ENCODE peak calls at places on chromosomes 3 and 15, in seven cellular contexts. M, E, Q, B, J, X and F are unnamed samples. For H3K4me1, the result is how much of the 10 kb centered on the place peaks cover.

GRCh38 chr3:21484323-21485154 is 266.5 kb downstream of the ZNF385D start:
- DNase-seq in M (peak), E (no peak), Q (peak), B (peak), J (peak), X (peak), F (peak)

GRCh38 chr3:78462021-78462420 is 1305.8 kb downstream of the ROBO1 start:
- DNase-seq in M (no peak), E (no peak), Q (no peak), B (no peak), J (no peak), X (no peak), F (no peak)

GRCh38 chr15:87949934-87950298 is 306.6 kb downstream of the NTRK3 start:
- DNase-seq in M (no peak), E (no peak), Q (no peak), B (no peak), J (no peak), X (no peak), F (no peak)

GRCh38 chr15:43218908-43219706 is 1.7 kb downstream of the EPB42 start:
- DNase-seq in M (no peak), E (no peak), Q (no peak), B (peak), J (no peak), X (no peak), F (peak)

GRCh38 chr3:51929420-51930003 is 12.2 kb downstream of the RRP9 start:
- DNase-seq in M (no peak), E (no peak), Q (no peak), B (peak), J (no peak), X (no peak), F (no peak)

GRCh38 chr15:94164202-94164807 is 67.1 kb upstream of the MCTP2 start:
- DNase-seq in M (no peak), E (peak), Q (no peak), B (peak), J (peak), X (peak), F (peak)

GRCh38 chr15:79881254-79881653 is 15.6 kb downstream of the MTHFS start:
- DNase-seq in M (no peak), E (no peak), Q (no peak), B (peak), J (no peak), X (no peak), F (no peak)

GRCh38 chr3:98550833-98551232 is 19.1 kb downstream of the GPR15 start:
- DNase-seq in M (no peak), E (no peak), Q (no peak), B (no peak), J (no peak), X (no peak), F (no peak)

GRCh38 chr15:45091161-45091560 is 22.8 kb downstream of the DUOX2 start:
- DNase-seq in M (no peak), E (no peak), Q (no peak), B (peak), J (peak), X (no peak), F (no peak)

GRCh38 chr3:108106031-108106430 is 15.2 kb upstream of the CD47 start:
- DNase-seq in M (no peak), E (no peak), Q (no peak), B (no peak), J (no peak), X (no peak), F (no peak)

GRCh38 chr3:171829841-171830559 is 13.1 kb upstream of the TMEM212 start:
- DNase-seq in M (peak), E (no peak), Q (no peak), B (peak), J (peak), X (no peak), F (peak)

GRCh38 chr3:52238193-52238760 is 681 bp downstream of the TWF2 start:
- DNase-seq in M (no peak), E (no peak), Q (no peak), B (no peak), J (peak), X (no peak), F (no peak)

GRCh38 chr3:16884748-16885587 is at the start of gene PLCL2:
- DNase-seq in M (no peak), E (no peak), Q (no peak), B (peak), J (no peak), X (no peak), F (peak)

GRCh38 chr15:69666921-69667811 is 214.5 kb downstream of the RPLP1 start:
- DNase-seq in M (no peak), E (no peak), Q (peak), B (no peak), J (no peak), X (no peak), F (no peak)

GRCh38 chr3:13655074-13655913 is 106.4 kb downstream of the FBLN2 start:
- DNase-seq in M (no peak), E (no peak), Q (no peak), B (peak), J (no peak), X (no peak), F (peak)

GRCh38 chr3:184003187-184003967 is 14.3 kb downstream of the ABCC5 start:
- DNase-seq in M (no peak), E (no peak), Q (no peak), B (no peak), J (no peak), X (no peak), F (no peak)

DNA sequence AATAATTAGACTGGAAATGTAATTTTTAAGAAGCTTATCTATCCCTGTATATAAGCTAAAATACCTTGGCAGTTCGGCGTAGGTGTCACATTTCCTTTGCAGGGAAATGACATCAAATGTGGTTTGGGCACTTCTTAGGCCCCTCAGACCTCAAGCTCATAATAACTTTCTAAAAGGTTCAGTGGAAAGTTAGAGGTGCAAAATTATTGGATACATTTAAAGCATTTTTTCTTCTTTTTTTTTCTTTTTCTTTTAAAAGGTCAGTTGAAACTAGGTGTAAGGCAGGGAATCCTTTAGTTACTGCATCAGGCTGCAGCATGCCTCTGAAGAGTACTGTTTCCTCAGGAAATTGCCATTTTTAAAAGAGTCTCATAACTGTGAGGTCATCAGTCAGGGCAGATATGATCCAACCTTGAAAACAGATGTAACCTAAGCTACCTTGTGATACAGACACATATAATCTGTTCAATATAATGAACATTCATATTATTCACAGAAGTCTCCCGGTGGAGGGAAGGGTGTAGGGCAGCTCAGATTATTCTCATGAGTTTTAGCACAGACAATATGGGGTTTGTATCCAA is 4.8 kb downstream of the SACM1L start:
- DNase-seq in M (no peak), E (no peak), Q (no peak), B (no peak), J (no peak), X (no peak), F (peak)
- TF ChIP-seq SIN3A in M (no peak), E (no peak), Q (no peak), B (no peak), J (no peak), X (no peak), F (no peak)

GRCh38 chr3:55623786-55624185 is 136.7 kb upstream of the WNT5A start:
- DNase-seq in M (no peak), E (no peak), Q (no peak), B (no peak), J (no peak), X (no peak), F (no peak)

GRCh38 chr3:55626284-55626675 is 139.2 kb upstream of the WNT5A start:
- DNase-seq in M (no peak), E (no peak), Q (no peak), B (no peak), J (no peak), X (no peak), F (no peak)

GRCh38 chr3:55622733-55623132 is 135.6 kb upstream of the WNT5A start:
- DNase-seq in M (no peak), E (no peak), Q (no peak), B (no peak), J (no peak), X (no peak), F (no peak)

GRCh38 chr3:55622116-55622515 is 135.0 kb upstream of the WNT5A start:
- DNase-seq in M (no peak), E (no peak), Q (no peak), B (no peak), J (no peak), X (no peak), F (no peak)

GRCh38 chr3:55624238-55624637 is 137.1 kb upstream of the WNT5A start:
- DNase-seq in M (no peak), E (no peak), Q (peak), B (no peak), J (no peak), X (no peak), F (no peak)
- TF ChIP-seq CTCF in M (no peak), E (no peak), Q (peak), B (no peak), J (no peak), X (no peak), F (no peak)

DNA sequence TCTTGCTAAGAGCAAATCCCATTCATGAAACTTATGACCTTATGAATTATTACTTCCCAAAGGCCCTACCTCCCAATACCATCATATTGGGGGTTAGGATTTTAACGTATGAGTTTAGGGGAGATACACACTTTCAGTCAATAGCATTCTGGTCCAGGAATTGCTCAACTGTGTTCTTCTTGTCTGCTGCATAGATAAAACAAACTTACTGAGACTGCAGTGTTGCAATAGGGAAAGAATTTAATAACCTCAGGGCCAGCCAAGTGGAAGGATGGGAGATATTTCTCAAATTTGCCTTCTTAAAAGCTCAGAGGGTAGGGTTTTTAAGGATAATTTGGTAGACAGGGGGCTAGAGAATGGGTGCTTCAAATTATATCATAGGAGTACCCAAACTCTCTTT is 625.8 kb downstream of the OTOL1 start:
- DNase-seq in M (no peak), E (no peak), Q (no peak), B (no peak), J (no peak), X (no peak), F (no peak)
- H3K4me1 ChIP-seq in M (under half), E (under half), Q (under half), B (under half), J (under half), X (under half), F (under half)

GRCh38 chr3:48851407-48851806 is 3.7 kb upstream of the PRKAR2A start:
- DNase-seq in M (no peak), E (no peak), Q (no peak), B (no peak), J (no peak), X (no peak), F (peak)
- TF ChIP-seq SIN3A in M (no peak), E (no peak), Q (no peak), B (no peak), J (no peak), X (no peak), F (no peak)